ENCODE peak calls at places on chromosomes 5 and 9, in six cellular contexts. G is foreskin fibroblast, L is endodermal cell, W is brain microvascular endothelial cell, U is uterus, N is ascending aorta. D is an unnamed sample.

GRCh38 chr5:131377785-131378325 is 114.0 kb downstream of the CDC42SE2 start:
- DNase-seq in U (no peak), N (no peak), W (peak; percentile 42), L (no peak), G (peak; percentile 21), D (no peak)

GRCh38 chr9:88733651-88734470 is 198.9 kb downstream of the NXNL2 start:
- DNase-seq in W (peak; percentile 41), U (no peak), N (no peak), L (no peak), G (peak; percentile 91), D (no peak)

GRCh38 chr5:16690243-16690839 is 73.5 kb upstream of the RETREG1 start:
- DNase-seq in G (peak; percentile 20), U (no peak), N (no peak), W (peak; percentile 51), L (peak; percentile 82), D (no peak)

GRCh38 chr5:14122089-14122488 is 21.1 kb upstream of the TRIO start:
- DNase-seq in U (no peak), W (no peak), L (no peak), N (no peak), G (no peak), D (no peak)

GRCh38 chr9:89137548-89138462 is 40.8 kb downstream of the SHC3 start:
- DNase-seq in G (peak; percentile 91), L (no peak), U (peak; percentile 74), N (no peak), W (peak; percentile 96), D (peak; percentile 49)

GRCh38 chr5:14351845-14352712 is 208.9 kb downstream of the TRIO start:
- DNase-seq in L (peak; percentile 84), W (peak; percentile 60), N (no peak), G (peak; percentile 41), U (peak; percentile 60), D (peak; percentile 78)

GRCh38 chr5:110165366-110165765 is 475.6 kb downstream of the MAN2A1 start:
- DNase-seq in U (no peak), W (no peak), N (no peak), G (no peak), L (no peak), D (no peak)

GRCh38 chr9:22206833-22207232 is 197.7 kb upstream of the CDKN2B start:
- DNase-seq in U (no peak), N (no peak), G (no peak), L (no peak), W (no peak), D (no peak)

GRCh38 chr5:164207646-164208045 is 702.2 kb downstream of the MAT2B start:
- DNase-seq in W (no peak), G (no peak), U (no peak), L (no peak), N (no peak), D (no peak)

GRCh38 chr9:136551401-136552116 is 5.7 kb upstream of the NOTCH1 start:
- DNase-seq in G (peak; percentile 72), U (peak; percentile 90), W (peak; percentile 28), L (peak; percentile 86), N (peak; percentile 39), D (no peak)

GRCh38 chr5:42650111-42650510 is 106.5 kb upstream of the CCDC152 start:
- DNase-seq in N (no peak), W (no peak), G (no peak), U (no peak), L (no peak), D (no peak)

GRCh38 chr9:14346301-14346721 is 32.4 kb upstream of the NFIB start:
- DNase-seq in N (no peak), W (no peak), L (no peak), U (no peak), G (no peak), D (no peak)

GRCh38 chr9:14345586-14346237 is 31.8 kb upstream of the NFIB start:
- DNase-seq in L (peak; percentile 80), U (no peak), G (no peak), N (no peak), W (no peak), D (no peak)

GRCh38 chr9:14347408-14348224 is 33.7 kb upstream of the NFIB start:
- DNase-seq in G (no peak), W (peak; percentile 15), U (peak; percentile 46), L (peak; percentile 88), N (no peak), D (no peak)

GRCh38 chr9:14348241-14349140 is 34.5 kb upstream of the NFIB start:
- DNase-seq in W (no peak), L (peak; percentile 74), N (no peak), G (no peak), U (no peak), D (peak; percentile 51)

GRCh38 chr9:14346826-14347407 is 33.0 kb upstream of the NFIB start:
- DNase-seq in N (no peak), L (peak; percentile 74), G (no peak), W (no peak), U (no peak), D (no peak)
- H3K4me3 ChIP-seq in N (peak overlapping the region; percentile 58), L (peak overlapping the region; percentile 83), G (no peak overlapping the region), W (peak overlapping the region; percentile 40), U (peak overlapping the region; percentile 39), D (peak overlapping the region; percentile 66)

GRCh38 chr9:34380034-34380510 is 3.4 kb upstream of the MYORG start:
- DNase-seq in G (no peak), U (no peak), L (no peak), N (no peak), W (no peak), D (no peak)
- H3K4me3 ChIP-seq in G (peak overlapping the region; percentile 45), U (peak overlapping the region; percentile 10), L (peak overlapping the region; percentile 83), N (peak overlapping the region; percentile 14), W (peak overlapping the region; percentile 54), D (no peak overlapping the region)

DNA sequence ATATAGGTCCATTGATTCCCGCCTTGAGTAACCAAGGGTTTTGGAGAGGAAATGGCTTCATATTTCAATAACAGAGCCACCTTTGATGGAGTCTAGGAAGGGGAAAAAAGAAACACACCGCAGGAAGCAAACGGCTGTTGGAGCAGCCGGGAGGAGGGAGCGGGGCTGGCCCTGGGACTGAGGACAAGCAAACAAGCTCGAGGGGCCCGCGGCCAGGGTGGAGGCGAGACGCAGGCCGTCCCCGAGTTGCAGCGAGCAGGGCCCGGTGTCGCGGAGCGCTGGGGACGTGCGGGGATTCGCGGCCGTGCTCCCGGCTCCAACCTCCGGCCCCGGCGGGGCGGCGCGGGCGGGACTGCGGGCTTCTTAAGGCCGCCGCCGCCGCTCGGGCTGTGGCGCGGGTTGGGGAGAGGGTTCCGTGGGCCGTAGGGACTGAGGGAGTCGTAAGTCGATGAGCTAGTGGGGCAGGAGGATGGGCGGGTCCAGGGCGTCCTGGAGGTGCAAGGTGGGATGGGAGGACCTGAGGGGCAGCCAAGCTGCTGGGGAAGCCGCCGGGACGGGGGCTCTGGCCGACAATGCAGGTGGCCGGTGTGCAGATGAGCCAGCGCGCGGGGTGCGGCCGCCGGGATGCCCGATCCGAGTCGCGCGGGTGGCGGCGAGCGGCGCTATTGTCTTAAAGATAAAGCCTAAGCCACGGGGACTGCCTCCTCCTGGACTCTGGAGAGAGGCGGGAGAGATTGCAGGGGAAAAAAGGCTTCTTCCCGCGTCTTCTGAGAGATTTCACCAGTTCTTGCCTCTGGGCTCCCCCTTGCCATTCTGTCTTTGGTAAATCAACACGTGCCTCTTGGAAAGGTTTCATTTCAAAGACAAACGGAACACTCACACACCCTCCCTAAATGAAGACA is 1.5 kb upstream of the HAPLN1 start:
- DNase-seq in U (peak; percentile 27), G (peak; percentile 11), N (no peak), W (peak; percentile 79), L (peak; percentile 94), D (peak; percentile 83)
- H3K4me3 ChIP-seq in U (peak overlapping the region; percentile 39), G (peak overlapping the region; percentile 56), N (peak overlapping the region; percentile 73), W (peak overlapping the region; percentile 71), L (peak overlapping the region; percentile 73), D (peak overlapping the region; percentile 75)

DNA sequence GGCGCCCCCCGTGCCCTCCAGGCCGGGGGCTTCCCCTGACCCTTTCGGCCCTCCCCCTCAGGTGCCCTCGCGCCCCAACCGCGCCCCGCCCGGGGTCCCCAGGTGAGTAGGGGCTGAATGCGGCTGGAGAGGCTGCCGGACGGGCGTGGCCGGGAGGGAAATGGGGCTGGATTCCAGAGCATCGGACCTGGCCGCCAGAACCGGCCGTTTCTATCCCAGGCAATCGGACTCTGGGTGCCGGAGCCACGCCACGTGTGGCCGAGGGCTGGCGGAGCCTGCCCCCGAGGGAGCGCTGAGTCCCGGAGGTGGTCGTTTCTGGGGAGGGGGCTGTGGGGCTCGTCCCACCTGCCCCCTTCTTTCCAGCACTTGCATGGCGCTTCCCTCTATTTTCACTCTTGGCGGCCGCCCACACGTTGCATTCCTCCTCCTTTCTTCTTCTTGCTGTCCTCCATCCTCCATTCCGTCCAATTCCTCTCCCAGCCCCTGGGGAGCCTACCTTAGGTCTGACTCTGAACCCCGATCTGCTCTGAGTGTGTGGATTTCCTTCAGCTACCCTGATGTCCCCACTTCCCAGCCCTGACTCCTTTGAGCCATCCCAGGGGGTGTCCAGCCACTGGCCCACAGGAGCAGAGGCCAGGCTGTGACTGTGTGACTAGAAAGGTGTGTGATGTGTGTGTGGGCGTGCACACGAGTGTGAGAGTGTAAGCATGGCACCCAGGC is 24.8 kb downstream of the GOLGA2 start:
- DNase-seq in U (no peak), G (no peak), W (no peak), L (no peak), N (no peak), D (no peak)
- H3K4me3 ChIP-seq in U (no peak overlapping the region), G (peak overlapping the region; percentile 19), W (peak overlapping the region; percentile 57), L (no peak overlapping the region), N (peak overlapping the region; percentile 33), D (no peak overlapping the region)

DNA sequence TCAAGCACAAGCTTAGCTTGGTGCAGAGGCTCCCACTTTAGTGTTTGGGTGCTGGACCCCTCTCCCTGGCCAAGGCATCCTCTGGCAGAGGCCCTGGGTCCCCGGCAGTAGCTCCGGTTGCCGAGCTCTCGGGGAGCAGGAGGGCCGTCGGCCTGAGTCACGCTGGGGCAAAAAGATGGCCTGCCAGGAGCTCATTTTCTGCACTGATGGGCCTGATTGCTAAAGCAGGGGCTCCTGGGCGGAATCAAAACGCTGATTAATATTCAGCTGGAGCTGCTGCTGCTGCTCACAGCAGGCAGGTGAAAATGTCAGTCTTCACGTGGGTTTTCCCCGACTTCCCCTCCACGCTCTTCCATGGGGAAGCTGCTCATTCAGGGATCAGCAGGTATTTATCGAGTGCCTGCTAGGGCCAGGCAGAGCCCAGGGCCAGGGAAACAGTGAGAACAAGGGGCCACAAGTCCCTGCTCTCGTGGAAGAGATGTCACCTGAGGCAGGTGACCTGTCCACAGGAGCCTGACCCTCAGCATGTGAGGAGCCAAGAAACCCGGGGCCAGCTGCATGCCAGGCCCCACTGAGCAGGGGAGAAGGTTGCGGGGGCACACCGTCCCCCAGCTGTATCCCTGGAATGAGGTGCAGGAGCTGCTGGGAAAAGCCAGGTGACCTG is 22.1 kb downstream of the LAMC3 start:
- DNase-seq in G (no peak), U (no peak), W (no peak), N (no peak), L (no peak), D (no peak)
- H3K4me3 ChIP-seq in G (no peak overlapping the region), U (no peak overlapping the region), W (no peak overlapping the region), N (no peak overlapping the region), L (no peak overlapping the region), D (no peak overlapping the region)

DNA sequence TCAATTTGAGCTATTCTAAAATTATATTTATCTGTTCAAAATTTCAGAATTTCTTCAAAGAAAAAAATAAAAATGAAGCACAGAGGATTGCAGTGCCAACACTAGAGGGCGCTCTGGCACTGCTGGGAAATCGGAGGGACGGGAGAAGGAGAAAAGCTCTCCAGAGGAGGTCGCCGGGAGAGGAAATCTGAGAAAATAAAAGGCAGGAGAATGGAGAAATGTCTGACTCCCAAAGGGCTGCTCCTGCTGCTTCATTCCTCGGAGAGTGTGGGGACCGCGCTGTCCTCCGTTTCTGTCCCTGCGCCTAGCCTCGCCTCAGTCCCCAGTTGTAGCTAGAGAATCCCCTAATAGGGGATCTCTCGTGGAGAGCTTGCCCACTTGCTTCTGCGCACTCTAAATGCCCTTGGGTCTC is 40.0 kb upstream of the ARSB start:
- DNase-seq in U (peak; percentile 69), W (peak; percentile 36), N (no peak), G (peak; percentile 59), L (peak; percentile 89), D (peak; percentile 61)
- H3K4me3 ChIP-seq in U (peak overlapping the region; percentile 17), W (peak overlapping the region; percentile 43), N (peak overlapping the region; percentile 24), G (peak overlapping the region; percentile 31), L (no peak overlapping the region), D (peak overlapping the region; percentile 40)

GRCh38 chr9:124040186-124040920 is 28.8 kb downstream of the LHX2 start:
- DNase-seq in G (peak; percentile 32), U (no peak), L (no peak), N (no peak), W (peak; percentile 38), D (no peak)
- H3K4me3 ChIP-seq in G (peak overlapping the region; percentile 45), U (no peak overlapping the region), L (peak overlapping the region; percentile 72), N (peak overlapping the region; percentile 48), W (no peak overlapping the region), D (peak overlapping the region; percentile 53)